ENCODE peak calls at places on chromosomes 5 and 9, in four cellular contexts. N is DND-41, D is HFF-Myc, T is astrocyte. I is an unnamed sample.

GRCh38 chr5:149853019-149853648 is 91.5 kb downstream of the PDE6A start:
- DNase-seq in T (peak), N (peak), D (peak), I (no peak)

GRCh38 chr9:127535396-127535795 is 76.7 kb upstream of the STXBP1 start:
- DNase-seq in T (no peak), N (no peak), D (no peak), I (no peak)

GRCh38 chr5:108421713-108422112 is 39.8 kb upstream of the FBXL17 start:
- DNase-seq in D (no peak), N (no peak), T (no peak), I (no peak)

GRCh38 chr5:110512266-110512665 is 214.2 kb downstream of the TMEM232 start:
- DNase-seq in T (peak), D (no peak), N (no peak), I (no peak)

GRCh38 chr5:172559004-172559932 is 81.8 kb upstream of the NEURL1B start:
- DNase-seq in N (no peak), D (peak), T (peak), I (no peak)

GRCh38 chr9:88501086-88501485 is 33.9 kb upstream of the NXNL2 start:
- DNase-seq in D (no peak), N (no peak), T (no peak), I (no peak)

GRCh38 chr5:60779431-60779830 is 64.6 kb downstream of the ELOVL7 start:
- DNase-seq in T (no peak), N (no peak), D (no peak), I (no peak)

GRCh38 chr5:2666081-2666480 is 85.4 kb downstream of the IRX2 start:
- DNase-seq in T (no peak), N (no peak), D (no peak), I (no peak)

GRCh38 chr5:52945040-52945439 is 44.1 kb upstream of the ITGA2 start:
- DNase-seq in N (no peak), D (no peak), T (no peak), I (no peak)

GRCh38 chr5:151213803-151214613 is 9.9 kb downstream of the CCDC69 start:
- DNase-seq in T (no peak), D (no peak), N (peak), I (peak)

GRCh38 chr9:121731090-121731489 is 79.7 kb downstream of the DAB2IP start:
- DNase-seq in N (no peak), D (no peak), T (no peak), I (no peak)

GRCh38 chr5:150429410-150429873 is 16.7 kb upstream of the CD74 start:
- DNase-seq in T (no peak), N (no peak), D (no peak), I (no peak)

GRCh38 chr9:82081507-82081906 is 92.9 kb downstream of the SPATA31D1 start:
- DNase-seq in T (no peak), N (no peak), D (no peak), I (no peak)

GRCh38 chr5:121758640-121759039 is 93.0 kb upstream of the FTMT start:
- DNase-seq in D (no peak), T (no peak), N (no peak), I (no peak)

GRCh38 chr9:77916410-77916819 is 115.2 kb downstream of the GNAQ start:
- DNase-seq in N (peak), T (no peak), D (no peak), I (peak)

GRCh38 chr5:132766020-132766805 is 10.8 kb downstream of the SEPTIN8 start:
- DNase-seq in D (no peak), N (no peak), T (no peak), I (no peak)

GRCh38 chr5:150788974-150789373 is 10.4 kb downstream of the SMIM3 start:
- DNase-seq in N (no peak), D (no peak), T (peak), I (no peak)

GRCh38 chr9:4515958-4516375 is 25.7 kb downstream of the SLC1A1 start:
- DNase-seq in T (no peak), N (no peak), D (no peak), I (no peak)

GRCh38 chr5:74483001-74483400 is 157.5 kb downstream of the ENC1 start:
- DNase-seq in T (no peak), D (no peak), N (no peak), I (no peak)

GRCh38 chr9:22084336-22085035 is 75.4 kb upstream of the CDKN2B start:
- DNase-seq in N (no peak), T (peak), D (peak), I (no peak)

GRCh38 chr9:114282104-114282485 is 40.8 kb upstream of the ORM1 start:
- DNase-seq in T (no peak), N (no peak), D (no peak), I (no peak)

GRCh38 chr9:89884356-89885083 is 279.7 kb downstream of the GADD45G start:
- DNase-seq in T (no peak), D (no peak), N (no peak), I (no peak)

GRCh38 chr9:7121055-7121454 is 363.3 kb downstream of the KDM4C start:
- DNase-seq in T (peak), N (no peak), D (no peak), I (peak)

GRCh38 chr5:96963267-96963666 is 27.4 kb downstream of the LNPEP start:
- DNase-seq in T (peak), N (peak), D (peak), I (peak)

GRCh38 chr5:149762958-149763630 is 33.0 kb downstream of the PPARGC1B start:
- DNase-seq in N (no peak), T (no peak), D (no peak), I (no peak)

GRCh38 chr9:133969681-133970580 is 22.2 kb downstream of the VAV2 start:
- DNase-seq in T (no peak), D (no peak), N (no peak), I (no peak)

GRCh38 chr5:2981035-2981434 is 229.6 kb upstream of the IRX2 start:
- DNase-seq in N (no peak), T (no peak), D (no peak), I (no peak)

DNA sequence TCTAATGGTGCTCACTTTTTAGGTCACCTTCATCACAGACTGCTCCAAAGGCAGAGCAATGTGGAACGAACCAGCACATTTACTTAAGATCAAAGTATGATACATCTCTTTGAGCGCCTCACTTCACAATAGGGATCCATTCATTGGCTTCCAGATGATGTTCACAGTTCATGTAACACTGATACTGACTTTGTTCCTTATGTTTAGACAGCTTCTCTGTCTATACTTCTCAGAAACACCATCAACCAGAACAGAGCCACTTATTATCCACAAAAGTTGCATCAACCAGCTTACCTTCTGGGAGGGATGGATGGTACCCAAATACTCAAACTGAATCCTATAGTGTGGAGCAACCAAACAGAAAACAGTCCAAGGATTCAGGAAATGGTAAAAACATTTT is 4.6 kb downstream of the PTAR1 start:
- DNase-seq in N (no peak), D (no peak), T (no peak), I (no peak)
- H3K4me3 ChIP-seq in N (no peak), D (no peak), T (no peak), I (no peak)

GRCh38 chr5:20359377-20359776 is 371.4 kb upstream of the CDH18 start:
- DNase-seq in T (no peak), D (no peak), N (no peak), I (no peak)
- TF ChIP-seq CTCF in T (no peak), D (no peak), N (no peak), I (no peak)

DNA sequence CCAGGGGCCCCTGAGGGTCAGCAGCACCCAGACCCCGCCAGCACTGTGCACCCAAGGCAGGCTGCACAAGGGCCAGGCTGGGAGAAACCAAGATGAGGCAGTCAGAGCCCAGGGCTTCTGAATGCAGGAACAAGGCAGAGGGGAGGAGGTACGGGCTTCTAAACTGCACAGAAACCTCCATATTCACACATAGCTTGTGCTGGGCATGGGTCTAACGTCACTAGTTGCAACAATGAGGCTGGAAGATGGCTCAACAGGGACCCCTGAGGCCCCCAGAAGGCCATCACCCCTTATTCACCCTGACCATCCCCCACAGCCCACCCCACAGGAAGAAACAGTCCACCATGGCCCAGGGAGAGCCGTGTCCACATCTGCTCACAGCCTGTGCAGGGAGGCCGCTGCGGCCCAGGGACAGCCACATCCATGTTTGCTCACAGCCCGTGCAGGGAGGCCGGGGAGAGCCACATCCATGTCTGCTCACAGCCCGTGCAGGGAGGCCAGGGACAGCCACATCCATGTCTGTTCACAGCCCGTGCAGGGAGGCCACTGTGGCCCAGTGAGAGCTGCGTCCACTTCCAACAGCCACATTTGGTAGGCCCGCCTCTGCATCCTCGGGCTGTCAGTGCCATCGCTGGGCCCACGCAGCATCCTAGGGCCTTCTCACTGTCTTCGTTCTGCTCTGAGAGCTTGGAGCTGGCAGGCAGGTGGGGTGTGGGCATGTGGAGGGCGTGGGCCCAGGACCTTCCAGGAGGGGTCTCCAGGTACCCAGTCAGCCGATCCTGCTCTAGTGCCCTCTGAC is 38.2 kb downstream of the LPCAT1 start:
- DNase-seq in D (no peak), N (no peak), T (no peak), I (no peak)
- H3K4me3 ChIP-seq in D (no peak), N (no peak), T (no peak), I (peak)

GRCh38 chr5:181170996-181171395 is 23.6 kb downstream of the OR2V2 start:
- DNase-seq in D (no peak), N (no peak), T (peak), I (no peak)

GRCh38 chr5:181166812-181167733 is 19.7 kb downstream of the OR2V2 start:
- DNase-seq in N (no peak), D (no peak), T (no peak), I (no peak)

GRCh38 chr5:181170237-181170830 is 22.9 kb downstream of the OR2V2 start:
- DNase-seq in N (no peak), T (no peak), D (no peak), I (no peak)

GRCh38 chr5:181168595-181169118 is 21.3 kb downstream of the OR2V2 start:
- DNase-seq in N (no peak), T (no peak), D (no peak), I (no peak)

GRCh38 chr5:181167814-181168488 is 20.6 kb downstream of the OR2V2 start:
- DNase-seq in D (no peak), T (no peak), N (peak), I (peak)
- TF ChIP-seq CTCF in D (peak), T (peak), N (peak), I (peak)

DNA sequence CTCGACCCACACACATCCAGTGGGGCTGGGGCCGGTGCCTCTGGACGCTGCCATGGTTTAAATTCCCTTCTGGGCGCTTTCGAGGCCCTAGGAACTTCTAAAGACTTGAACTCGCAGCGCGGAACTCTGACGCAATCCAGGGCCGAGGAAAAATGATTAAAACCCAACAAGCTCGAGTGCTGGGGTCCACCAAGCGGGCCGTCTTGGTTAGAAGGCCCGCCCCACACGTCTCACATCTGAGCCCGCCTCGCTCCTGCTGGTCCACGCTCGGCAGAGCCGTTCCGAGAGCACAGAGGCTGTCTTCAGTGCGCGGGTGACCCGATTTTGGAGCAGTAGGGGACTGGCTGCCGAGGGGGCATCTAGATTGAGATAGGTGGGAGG is 1.5 kb downstream of the CRHBP start:
- DNase-seq in T (no peak), N (no peak), D (no peak), I (no peak)
- H3K4me3 ChIP-seq in T (peak), N (no peak), D (peak), I (no peak)

GRCh38 chr5:114050087-114050486 is 311.8 kb upstream of the KCNN2 start:
- DNase-seq in D (no peak), T (no peak), N (no peak), I (no peak)

GRCh38 chr5:114055810-114056476 is 305.9 kb upstream of the KCNN2 start:
- DNase-seq in T (no peak), D (no peak), N (no peak), I (no peak)

GRCh38 chr5:114053377-114053776 is 308.5 kb upstream of the KCNN2 start:
- DNase-seq in N (no peak), T (no peak), D (no peak), I (no peak)

DNA sequence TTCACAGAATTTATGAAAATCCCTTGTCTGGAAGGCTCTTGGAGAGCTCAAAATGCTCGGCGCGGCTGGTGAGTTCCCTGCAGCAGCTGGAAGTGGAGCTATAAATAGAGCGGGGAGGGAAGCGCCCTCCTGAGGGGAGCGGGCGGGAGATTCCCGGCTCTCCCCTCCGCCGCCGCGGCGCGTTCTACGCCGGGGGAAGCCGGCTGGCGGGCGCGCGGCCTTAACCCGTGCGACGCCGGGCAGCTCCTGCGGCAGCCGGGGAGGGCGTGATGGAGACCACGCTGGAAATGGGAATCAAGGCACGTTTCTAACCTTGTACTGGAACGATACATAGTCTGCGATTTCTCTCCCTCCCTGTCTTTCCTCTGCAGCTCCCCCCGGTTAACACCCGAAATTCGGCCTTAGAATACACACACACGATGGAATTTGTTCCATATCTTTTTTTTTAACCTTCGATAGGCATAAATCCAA is 306.5 kb upstream of the KCNN2 start:
- DNase-seq in N (no peak), T (peak), D (no peak), I (no peak)
- TF ChIP-seq CTCF in N (no peak), T (no peak), D (no peak), I (no peak)

I was measured in GM06990.